ENCODE peak calls at places on chromosome 18, in five cellular contexts. P, R, X, N and U are unnamed samples.

GRCh38 chr18:9009703-9010488 is 92.6 kb upstream of the NDUFV2 start:
- DNase-seq in R (no peak), P (no peak), X (no peak), N (no peak), U (no peak)

GRCh38 chr18:59881728-59882685 is 17.8 kb upstream of the PMAIP1 start:
- DNase-seq in X (no peak), P (no peak), R (no peak), N (no peak), U (no peak)

GRCh38 chr18:21996261-21996892 is 173.0 kb upstream of the GATA6 start:
- DNase-seq in X (no peak), N (peak), P (peak), R (peak), U (no peak)

GRCh38 chr18:12726774-12727550 is 24.1 kb downstream of the PSMG2 start:
- DNase-seq in N (peak), P (no peak), X (peak), R (no peak), U (peak)

GRCh38 chr18:30135938-30136337 is 906.6 kb downstream of the DSC3 start:
- DNase-seq in X (no peak), R (no peak), P (no peak), N (no peak), U (no peak)

GRCh38 chr18:73270919-73271318 is 403.1 kb upstream of the NETO1 start:
- DNase-seq in R (no peak), X (no peak), P (no peak), N (no peak), U (no peak)

GRCh38 chr18:23583071-23583865 is 3.0 kb downstream of the NPC1 start:
- DNase-seq in P (no peak), X (no peak), N (no peak), R (no peak), U (no peak)

GRCh38 chr18:70227438-70227837 is 22.0 kb upstream of the RTTN start:
- DNase-seq in N (no peak), X (no peak), R (no peak), P (no peak), U (no peak)

GRCh38 chr18:46310675-46311345 is 206.6 kb downstream of the HAUS1 start:
- DNase-seq in P (no peak), X (no peak), R (no peak), N (no peak), U (no peak)

GRCh38 chr18:76256897-76257500 is 238.0 kb downstream of the ZNF516 start:
- DNase-seq in R (no peak), P (peak), X (peak), N (no peak), U (no peak)

GRCh38 chr18:39448942-39449341 is 1883.3 kb upstream of the CELF4 start:
- DNase-seq in X (no peak), N (no peak), P (no peak), R (no peak), U (no peak)

GRCh38 chr18:10739152-10739551 is 213.3 kb downstream of the NAPG start:
- DNase-seq in P (no peak), R (no peak), X (no peak), N (no peak), U (no peak)

GRCh38 chr18:61845212-61845611 is 47.6 kb downstream of the RNF152 start:
- DNase-seq in P (no peak), R (no peak), X (no peak), N (no peak), U (peak)

GRCh38 chr18:50616484-50617048 is 56.7 kb downstream of the MAPK4 start:
- DNase-seq in N (no peak), X (no peak), P (no peak), R (no peak), U (no peak)

GRCh38 chr18:30527226-30527625 is 515.3 kb downstream of the DSC3 start:
- DNase-seq in R (no peak), P (no peak), N (no peak), X (no peak), U (no peak)

GRCh38 chr18:22223263-22223960 is 54.0 kb downstream of the GATA6 start:
- DNase-seq in P (peak), N (peak), R (peak), X (no peak), U (peak)

GRCh38 chr18:49015886-49016647 is 65.3 kb upstream of the SMAD7 start:
- DNase-seq in P (peak), X (no peak), N (peak), R (no peak), U (no peak)

GRCh38 chr18:59218018-59218417 is 1.9 kb upstream of the GRP start:
- DNase-seq in X (no peak), P (no peak), R (no peak), N (no peak), U (no peak)

GRCh38 chr18:45920367-45920766 is 46.8 kb downstream of the EPG5 start:
- DNase-seq in R (peak), X (no peak), P (peak), N (peak), U (peak)

GRCh38 chr18:54023471-54023870 is 201.0 kb downstream of the MBD2 start:
- DNase-seq in X (no peak), R (no peak), N (no peak), P (no peak), U (no peak)

GRCh38 chr18:56148373-56148772 is 490.0 kb downstream of the TXNL1 start:
- DNase-seq in N (no peak), R (no peak), X (no peak), P (no peak), U (no peak)

GRCh38 chr18:76467371-76468190 is 27.5 kb downstream of the ZNF516 start:
- DNase-seq in P (peak), X (peak), N (no peak), R (no peak), U (no peak)

GRCh38 chr18:42706618-42707017 is 408.9 kb downstream of the RIT2 start:
- DNase-seq in N (no peak), X (peak), P (no peak), R (no peak), U (peak)

GRCh38 chr18:79345981-79346380 is 49.7 kb upstream of the NFATC1 start:
- DNase-seq in N (no peak), X (no peak), R (no peak), P (no peak), U (no peak)

GRCh38 chr18:21191596-21192307 is 50.3 kb upstream of the GREB1L start:
- DNase-seq in R (peak), N (peak), P (peak), X (peak), U (peak)

GRCh38 chr18:24799176-24799575 is 338.7 kb downstream of the HRH4 start:
- DNase-seq in N (no peak), X (no peak), R (no peak), P (no peak), U (no peak)
- TF ChIP-seq CTCF in N (no peak), X (no peak), R (no peak), P (no peak), U (no peak)

GRCh38 chr18:7879717-7880116 is 312.6 kb downstream of the PTPRM start:
- DNase-seq in R (no peak), P (no peak), X (no peak), N (no peak), U (no peak)
- TF ChIP-seq CTCF in R (no peak), P (no peak), X (no peak), N (no peak), U (no peak)

GRCh38 chr18:68152770-68153169 is 562.1 kb downstream of the TMX3 start:
- DNase-seq in P (no peak), N (no peak), X (peak), R (no peak), U (no peak)
- TF ChIP-seq CTCF in P (no peak), N (no peak), X (no peak), R (no peak), U (no peak)

GRCh38 chr18:1585881-1586488 is 681.3 kb downstream of the ADCYAP1 start:
- DNase-seq in P (no peak), X (no peak), R (no peak), N (no peak), U (no peak)
- TF ChIP-seq CTCF in P (peak), X (peak), R (peak), N (no peak), U (no peak)